ENCODE peak calls at places on chromosome 6, in nine cellular contexts. Z, O, X, F, N, M, H, V and L are unnamed samples.

GRCh38 chr6:135281227-135281626 is 100.1 kb downstream of the MYB start:
- DNase-seq in Z (no peak), O (peak; percentile 5), X (no peak), F (no peak), N (peak; percentile 47), M (no peak), H (no peak), V (no peak), L (no peak)

GRCh38 chr6:75882734-75883133 is 133.7 kb downstream of the MYO6 start:
- DNase-seq in Z (no peak), O (peak; percentile 35), X (no peak), F (no peak), N (no peak), M (no peak), H (no peak), V (peak; percentile 84), L (no peak)

GRCh38 chr6:129748901-129749748 is 39.1 kb upstream of the ARHGAP18 start:
- DNase-seq in Z (no peak), O (peak; percentile 52), X (no peak), F (no peak), N (no peak), M (no peak), H (no peak), V (peak; percentile 80), L (no peak)

GRCh38 chr6:138410972-138411667 is 7.1 kb downstream of the HEBP2 start:
- DNase-seq in Z (no peak), O (peak; percentile 54), X (peak; percentile 7), F (no peak), N (no peak), M (no peak), H (no peak), V (peak; percentile 91), L (no peak)

GRCh38 chr6:168264593-168265335 is 54.8 kb downstream of the DACT2 start:
- DNase-seq in Z (no peak), O (no peak), X (no peak), F (peak; percentile 50), N (no peak), M (no peak), H (no peak), V (peak; percentile 11), L (no peak)

GRCh38 chr6:22146581-22147468 is 150.0 kb downstream of the PRL start:
- DNase-seq in Z (no peak), O (no peak), X (no peak), F (no peak), N (no peak), M (peak; percentile 46), H (no peak), V (peak; percentile 38), L (peak; percentile 14)

GRCh38 chr6:31702421-31702818 is 704 bp downstream of the ABHD16A start:
- DNase-seq in Z (no peak), O (no peak), X (no peak), F (no peak), N (no peak), M (no peak), H (no peak), V (no peak), L (no peak)

GRCh38 chr6:82185948-82186347 is 61.6 kb downstream of the IBTK start:
- DNase-seq in Z (no peak), O (no peak), X (no peak), F (no peak), N (no peak), M (no peak), H (no peak), V (no peak), L (no peak)

GRCh38 chr6:25844518-25844917 is 12.7 kb upstream of the SLC17A1 start:
- DNase-seq in Z (no peak), O (no peak), X (no peak), F (no peak), N (no peak), M (no peak), H (no peak), V (no peak), L (no peak)

GRCh38 chr6:145454006-145454405 is 281.3 kb downstream of the EPM2A start:
- DNase-seq in Z (no peak), O (no peak), X (no peak), F (no peak), N (no peak), M (no peak), H (no peak), V (no peak), L (no peak)

GRCh38 chr6:145457556-145457955 is 277.8 kb downstream of the EPM2A start:
- DNase-seq in Z (no peak), O (no peak), X (no peak), F (no peak), N (no peak), M (no peak), H (no peak), V (no peak), L (no peak)

DNA sequence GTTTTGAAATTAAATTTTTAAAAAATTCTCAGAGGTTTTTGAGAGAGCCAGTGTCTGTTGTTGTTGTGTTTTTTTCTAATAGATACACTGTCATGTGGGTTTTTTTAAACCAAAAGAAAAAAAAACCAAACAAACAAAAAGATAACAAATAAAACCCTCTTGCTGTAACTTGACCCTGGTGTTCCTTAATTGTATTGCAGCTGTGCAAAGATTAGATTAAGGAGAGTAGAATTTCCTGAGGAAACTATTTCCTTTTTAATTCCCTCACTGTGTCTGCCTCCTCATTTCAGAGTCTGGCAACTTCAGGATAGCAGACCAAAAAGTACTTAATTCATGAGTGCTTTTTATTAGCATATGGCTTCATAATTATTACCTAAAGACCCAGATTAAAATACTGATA is 281.9 kb downstream of the EPM2A start:
- DNase-seq in Z (no peak), O (no peak), X (no peak), F (no peak), N (no peak), M (no peak), H (no peak), V (peak; percentile 17), L (no peak)
- TF ChIP-seq CTCF in Z (peak; percentile 25), O (no peak), X (peak; percentile 66), F (no peak), N (no peak), M (peak; percentile 24), H (no peak), V (peak; percentile 47), L (no peak)

GRCh38 chr6:153088796-153089195 is 42.3 kb downstream of the RGS17 start:
- DNase-seq in Z (no peak), O (no peak), X (no peak), F (no peak), N (no peak), M (no peak), H (no peak), V (no peak), L (no peak)

GRCh38 chr6:153096792-153097191 is 34.3 kb downstream of the RGS17 start:
- DNase-seq in Z (no peak), O (no peak), X (no peak), F (no peak), N (no peak), M (no peak), H (no peak), V (peak; percentile 89), L (no peak)

GRCh38 chr6:153096031-153096430 is 35.1 kb downstream of the RGS17 start:
- DNase-seq in Z (no peak), O (no peak), X (no peak), F (no peak), N (no peak), M (no peak), H (no peak), V (no peak), L (no peak)

GRCh38 chr6:153090241-153090930 is 40.7 kb downstream of the RGS17 start:
- DNase-seq in Z (no peak), O (peak; percentile 83), X (peak; percentile 6), F (no peak), N (no peak), M (no peak), H (no peak), V (peak; percentile 88), L (no peak)

DNA sequence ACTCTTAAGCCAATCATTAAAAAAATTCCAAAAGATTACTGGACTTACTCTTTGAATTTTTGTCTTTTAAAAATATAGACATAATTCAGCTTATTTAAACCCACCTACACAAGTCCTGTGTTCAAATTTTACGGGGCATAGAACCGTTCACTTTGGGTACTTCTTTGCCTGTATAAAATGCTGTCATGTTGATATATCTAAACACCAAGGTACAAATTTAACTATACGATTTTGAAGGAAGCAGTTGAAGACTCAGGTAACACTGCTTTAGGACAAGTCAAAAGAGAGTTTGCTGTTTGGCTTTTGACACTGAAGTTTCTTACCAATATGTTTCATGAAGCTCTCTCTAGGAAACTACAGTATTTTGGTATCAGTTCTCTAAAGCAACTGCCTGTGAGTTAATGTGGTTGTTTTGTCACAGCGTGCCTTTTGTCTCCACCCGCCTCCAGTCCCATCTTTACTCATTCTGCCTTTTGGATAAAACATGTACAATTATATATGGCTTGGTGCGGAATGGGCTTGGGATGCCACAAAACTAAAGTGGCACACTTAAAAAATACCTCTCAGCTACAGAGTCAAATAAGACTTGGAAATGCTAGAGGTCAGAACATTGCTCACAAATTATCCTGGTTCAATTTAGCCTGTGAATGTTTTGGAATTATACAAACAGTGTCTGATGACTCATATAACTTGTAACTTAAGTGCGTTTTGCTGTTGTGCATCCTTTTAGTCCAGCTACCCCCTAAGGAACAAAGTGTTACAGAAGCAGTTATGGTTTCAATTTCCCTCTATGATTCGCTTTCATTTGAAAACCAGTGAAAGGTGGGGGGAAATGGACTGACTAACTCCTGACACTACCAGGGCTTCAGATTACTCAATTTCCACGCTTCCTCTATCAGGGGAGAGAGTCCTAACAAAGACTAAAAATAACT is 38.7 kb downstream of the RGS17 start:
- DNase-seq in Z (no peak), O (peak; percentile 75), X (no peak), F (no peak), N (no peak), M (no peak), H (no peak), V (peak; percentile 74), L (no peak)
- H3K4me3 ChIP-seq in Z (no peak overlapping the region), O (peak overlapping the region; percentile 2), X (no peak overlapping the region), F (no peak overlapping the region), N (peak overlapping the region; percentile 9), M (no peak overlapping the region), H (no peak overlapping the region), V (no peak overlapping the region), L (no peak overlapping the region)

DNA sequence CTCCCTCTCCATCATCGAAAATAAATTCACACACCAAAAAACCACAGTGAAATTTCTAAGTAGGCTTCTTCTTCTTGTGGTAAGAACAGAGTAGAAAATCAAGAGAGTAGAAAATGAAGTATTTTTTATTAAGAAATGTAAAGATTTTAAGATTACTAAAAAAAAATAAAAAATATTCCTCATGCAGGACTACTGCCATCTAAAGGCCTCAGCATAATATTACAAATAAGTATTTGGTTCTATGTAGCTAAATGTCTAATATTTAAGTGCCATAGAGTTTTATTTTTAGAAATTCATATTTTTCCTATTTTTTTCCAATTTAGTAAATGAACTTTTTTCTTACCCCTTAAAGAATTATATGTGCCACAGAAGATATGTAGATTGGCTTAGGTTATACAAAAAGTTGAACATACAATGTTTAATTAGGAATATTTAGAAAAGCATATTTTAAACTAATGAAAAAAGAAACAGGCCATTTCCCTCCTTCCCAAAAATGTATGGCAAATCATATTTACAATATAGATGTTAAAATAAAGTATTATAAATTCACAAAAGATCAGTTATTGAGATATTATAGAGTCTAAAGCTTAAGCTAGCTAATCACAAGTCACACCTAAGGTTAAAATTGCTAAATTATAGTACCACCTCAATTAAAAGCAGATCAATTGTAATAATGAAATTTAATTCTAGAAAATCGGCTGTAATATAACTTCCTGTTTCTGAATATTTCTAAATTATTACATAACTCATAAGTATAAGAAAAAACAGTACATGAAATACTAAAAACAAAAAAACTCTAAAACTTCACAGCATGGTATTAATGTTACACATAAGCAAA is 3.5 kb upstream of the NT5DC1 start:
- DNase-seq in Z (no peak), O (peak; percentile 57), X (no peak), F (no peak), N (no peak), M (no peak), H (no peak), V (no peak), L (no peak)
- TF ChIP-seq CTCF in Z (peak; percentile 83), O (peak; percentile 53), X (peak; percentile 87), F (peak; percentile 41), N (peak; percentile 67), M (peak; percentile 60), H (peak; percentile 64), V (peak; percentile 43), L (peak; percentile 58)

GRCh38 chr6:155517282-155517681 is 61.6 kb upstream of the NOX3 start:
- DNase-seq in Z (no peak), O (no peak), X (peak; percentile 17), F (no peak), N (no peak), M (no peak), H (no peak), V (no peak), L (no peak)
- H3K4me3 ChIP-seq in Z (no peak overlapping the region), O (no peak overlapping the region), X (no peak overlapping the region), F (no peak overlapping the region), N (no peak overlapping the region), M (no peak overlapping the region), H (no peak overlapping the region), V (no peak overlapping the region), L (no peak overlapping the region)